ENCODE peak calls at places on chromosomes 11 and 22, in four cellular contexts. P is caudate nucleus, X is MCF 10A, Y is GM23248. V is an unnamed sample.

GRCh38 chr22:25404923-25405853 is 159.3 kb upstream of the GRK3 start:
- DNase-seq in Y (peak), P (peak), X (peak), V (no peak)

GRCh38 chr22:38282397-38282796 is 9.6 kb upstream of the TMEM184B start:
- DNase-seq in X (no peak), P (no peak), Y (no peak), V (no peak)

GRCh38 chr11:72989727-72990126 is 152.4 kb downstream of the FCHSD2 start:
- DNase-seq in Y (peak), P (no peak), X (no peak), V (no peak)

GRCh38 chr11:64000740-64001514 is 14.7 kb downstream of the OTUB1 start:
- DNase-seq in P (no peak), X (no peak), Y (peak), V (no peak)

GRCh38 chr11:80519591-80520258 is 1078.9 kb upstream of the TENM4 start:
- DNase-seq in Y (no peak), X (no peak), P (no peak), V (no peak)

GRCh38 chr11:66542362-66542761 is 3.5 kb downstream of the ZDHHC24 start:
- DNase-seq in X (peak), P (no peak), Y (peak), V (no peak)

GRCh38 chr11:11335043-11335442 is 18.0 kb downstream of the CSNK2A3 start:
- DNase-seq in Y (no peak), P (no peak), X (no peak), V (no peak)

GRCh38 chr11:114890076-114890475 is 211.7 kb downstream of the NXPE2 start:
- DNase-seq in P (no peak), Y (no peak), X (no peak), V (no peak)

GRCh38 chr11:128549256-128549944 is 38.0 kb downstream of the ETS1 start:
- DNase-seq in P (no peak), Y (no peak), X (no peak), V (no peak)

GRCh38 chr22:19565921-19566598 is 41.9 kb upstream of the CLDN5 start:
- DNase-seq in Y (peak), P (no peak), X (peak), V (no peak)

GRCh38 chr11:6077723-6078122 is 29.8 kb upstream of the OR56B4 start:
- DNase-seq in P (no peak), X (no peak), Y (no peak), V (no peak)

GRCh38 chr11:118912742-118913410 is 12.8 kb downstream of the BCL9L start:
- DNase-seq in P (no peak), Y (peak), X (peak), V (no peak)

GRCh38 chr11:16153951-16154350 is 202.4 kb downstream of the SOX6 start:
- DNase-seq in Y (no peak), X (no peak), P (no peak), V (no peak)

GRCh38 chr22:19463491-19464469 is 15.2 kb downstream of the UFD1 start:
- DNase-seq in Y (peak), X (no peak), P (no peak), V (no peak)

GRCh38 chr11:124762624-124763155 is 600 bp upstream of the ESAM start:
- DNase-seq in Y (peak), X (no peak), P (no peak), V (no peak)

GRCh38 chr11:44785856-44786606 is 59.3 kb downstream of the TSPAN18 start:
- DNase-seq in P (no peak), Y (no peak), X (no peak), V (no peak)

GRCh38 chr11:44943118-44943517 is 7.6 kb downstream of the TP53I11 start:
- DNase-seq in P (no peak), Y (no peak), X (no peak), V (no peak)

GRCh38 chr11:64913171-64913727 is 3.8 kb downstream of the ATG2A start:
- DNase-seq in Y (no peak), X (no peak), P (no peak), V (no peak)

GRCh38 chr11:113345978-113346377 is 31.6 kb downstream of the TTC12 start:
- DNase-seq in P (no peak), X (peak), Y (no peak), V (no peak)

GRCh38 chr22:17637490-17638181 is 921 bp upstream of the BCL2L13 start:
- DNase-seq in P (no peak), X (no peak), Y (no peak), V (no peak)

GRCh38 chr22:24503137-24503850 is 8.2 kb downstream of the UPB1 start:
- DNase-seq in X (peak), P (no peak), Y (peak), V (no peak)

GRCh38 chr22:38167988-38168407 is 13.6 kb downstream of the PLA2G6 start:
- DNase-seq in Y (no peak), P (no peak), X (no peak), V (no peak)

GRCh38 chr11:125886997-125887372 is 483 bp upstream of the HYLS1 start:
- DNase-seq in X (peak), P (peak), Y (peak), V (no peak)